ENCODE peak calls at places on chromosomes 16 and 17, in ten cellular contexts. Q is vagina, G is HCT116, I is transverse colon, K is stomach, J is endothelial cell of umbilical vein, C is spleen, T is upper lobe of left lung, F is GM23338, N is SK-N-SH. D is an unnamed sample.

GRCh38 chr16:51710186-51710585 is 559.1 kb upstream of the SALL1 start:
- DNase-seq in Q (no peak), G (no peak), I (no peak), K (no peak), J (no peak), C (no peak), T (no peak), F (no peak), N (no peak), D (no peak)

GRCh38 chr16:85629853-85630252 is 16.7 kb downstream of the GSE1 start:
- DNase-seq in Q (no peak), G (no peak), I (no peak), K (no peak), J (no peak), C (no peak), T (no peak), F (no peak), N (no peak), D (no peak)

GRCh38 chr16:82735696-82736095 is 108.9 kb downstream of the CDH13 start:
- DNase-seq in Q (no peak), G (no peak), I (no peak), K (no peak), J (no peak), C (no peak), T (no peak), F (no peak), N (no peak), D (no peak)

GRCh38 chr16:48383877-48384304 is 1.3 kb downstream of the SIAH1 start:
- DNase-seq in Q (no peak), G (no peak), I (peak; percentile 26), K (no peak), J (peak; percentile 63), C (no peak), T (no peak), F (peak; percentile 35), N (no peak), D (no peak)

GRCh38 chr16:17160285-17160854 is 310.4 kb downstream of the XYLT1 start:
- DNase-seq in Q (no peak), G (no peak), I (no peak), K (no peak), J (no peak), C (no peak), T (no peak), F (peak; percentile 42), N (no peak), D (no peak)

GRCh38 chr16:2739555-2740435 is 12.6 kb upstream of the SRRM2 start:
- DNase-seq in Q (no peak), G (no peak), I (no peak), K (no peak), J (no peak), C (peak; percentile 70), T (no peak), F (no peak), N (no peak), D (no peak)

GRCh38 chr16:12305847-12306246 is 329.3 kb downstream of the SNX29 start:
- DNase-seq in Q (no peak), G (no peak), I (no peak), K (no peak), J (no peak), C (no peak), T (no peak), F (no peak), N (no peak), D (no peak)

GRCh38 chr16:48833461-48833860 is 223.5 kb upstream of the N4BP1 start:
- DNase-seq in Q (no peak), G (no peak), I (no peak), K (no peak), J (no peak), C (no peak), T (no peak), F (no peak), N (no peak), D (no peak)

GRCh38 chr16:68079616-68080344 is 5.4 kb upstream of the NFATC3 start:
- DNase-seq in Q (no peak), G (no peak), I (peak; percentile 89), K (peak; percentile 54), J (peak; percentile 63), C (peak; percentile 95), T (peak; percentile 50), F (no peak), N (no peak), D (no peak)
- H3K27ac ChIP-seq in Q (peak overlapping the region; percentile 80), G (no peak overlapping the region), I (peak overlapping the region; percentile 88), K (peak overlapping the region; percentile 85), J (peak overlapping the region; percentile 20), C (peak overlapping the region; percentile 86), T (peak overlapping the region; percentile 93), F (no peak overlapping the region), N (no peak overlapping the region), D (peak overlapping the region; percentile 56)

GRCh38 chr17:74843352-74843627 is 16.4 kb downstream of the GRIN2C start:
- DNase-seq in Q (no peak), G (no peak), I (no peak), K (no peak), J (no peak), C (no peak), T (no peak), F (peak; percentile 16), N (no peak), D (no peak)

GRCh38 chr17:74842146-74842598 is 17.5 kb downstream of the GRIN2C start:
- DNase-seq in Q (no peak), G (no peak), I (no peak), K (no peak), J (no peak), C (no peak), T (no peak), F (peak; percentile 23), N (peak; percentile 66), D (no peak)

GRCh38 chr17:74840500-74840899 is 19.2 kb downstream of the GRIN2C start:
- DNase-seq in Q (no peak), G (no peak), I (no peak), K (no peak), J (no peak), C (no peak), T (no peak), F (peak; percentile 40), N (no peak), D (no peak)

GRCh38 chr17:74840989-74841666 is 18.6 kb downstream of the GRIN2C start:
- DNase-seq in Q (no peak), G (no peak), I (peak; percentile 30), K (no peak), J (no peak), C (no peak), T (no peak), F (peak; percentile 59), N (no peak), D (no peak)

DNA sequence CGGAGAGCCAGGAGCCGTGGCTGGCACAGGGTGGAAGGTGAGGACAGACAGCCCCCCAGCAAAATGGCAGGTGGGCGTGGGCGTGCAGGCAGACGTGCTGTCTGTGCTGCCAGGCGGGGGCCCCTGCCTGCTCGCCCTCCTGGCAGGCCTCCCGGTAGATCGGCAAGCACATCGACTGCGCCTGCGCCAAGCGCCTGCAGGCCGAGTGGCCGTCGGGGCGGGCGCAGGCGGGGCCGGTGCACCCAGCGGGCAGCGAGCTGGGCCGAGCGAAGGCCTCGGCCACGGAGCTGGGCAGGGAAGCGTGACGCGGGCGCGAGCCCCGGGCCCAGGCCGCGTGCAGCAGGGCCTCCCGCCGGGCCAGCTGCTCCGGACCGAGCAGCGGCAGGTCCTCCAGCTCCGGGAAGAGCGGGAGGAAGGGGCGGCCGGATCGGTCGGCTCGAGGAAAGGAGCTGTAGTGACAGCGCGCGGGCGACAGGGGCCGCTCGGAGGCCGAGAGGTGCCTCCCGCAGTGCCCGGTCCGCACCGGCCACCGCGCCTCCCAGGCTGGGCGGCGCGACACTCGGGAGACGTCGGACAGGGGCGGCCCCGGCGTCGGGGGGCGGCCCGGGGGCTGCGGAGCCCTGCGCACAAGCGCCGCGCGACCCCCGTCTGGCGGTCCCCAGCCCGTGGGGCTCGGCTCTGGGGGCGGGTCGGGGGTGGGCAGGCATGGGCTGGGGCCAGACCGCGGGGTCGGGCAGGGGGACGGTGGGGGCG is 16.9 kb downstream of the GRIN2C start:
- DNase-seq in Q (no peak), G (peak; percentile 56), I (peak; percentile 68), K (peak; percentile 75), J (peak; percentile 82), C (no peak), T (peak; percentile 94), F (peak; percentile 89), N (peak; percentile 99), D (no peak)
- TF ChIP-seq POLR2AphosphoS5 in Q (no peak), G (peak; percentile 77), I (no peak), K (no peak), J (no peak), C (no peak), T (no peak), F (peak; percentile 28), N (no peak), D (no peak)

GRCh38 chr16:23859713-23860269 is 24.0 kb downstream of the PRKCB start:
- DNase-seq in Q (no peak), G (no peak), I (no peak), K (no peak), J (no peak), C (no peak), T (no peak), F (no peak), N (no peak), D (no peak)

GRCh38 chr16:23861874-23862273 is 26.1 kb downstream of the PRKCB start:
- DNase-seq in Q (no peak), G (no peak), I (no peak), K (no peak), J (no peak), C (no peak), T (no peak), F (no peak), N (no peak), D (no peak)

GRCh38 chr16:23863511-23864422 is 28.0 kb downstream of the PRKCB start:
- DNase-seq in Q (no peak), G (no peak), I (peak; percentile 31), K (no peak), J (no peak), C (no peak), T (no peak), F (no peak), N (no peak), D (no peak)

GRCh38 chr16:23865853-23866252 is 30.1 kb downstream of the PRKCB start:
- DNase-seq in Q (no peak), G (no peak), I (no peak), K (no peak), J (no peak), C (no peak), T (no peak), F (peak; percentile 75), N (no peak), D (no peak)

DNA sequence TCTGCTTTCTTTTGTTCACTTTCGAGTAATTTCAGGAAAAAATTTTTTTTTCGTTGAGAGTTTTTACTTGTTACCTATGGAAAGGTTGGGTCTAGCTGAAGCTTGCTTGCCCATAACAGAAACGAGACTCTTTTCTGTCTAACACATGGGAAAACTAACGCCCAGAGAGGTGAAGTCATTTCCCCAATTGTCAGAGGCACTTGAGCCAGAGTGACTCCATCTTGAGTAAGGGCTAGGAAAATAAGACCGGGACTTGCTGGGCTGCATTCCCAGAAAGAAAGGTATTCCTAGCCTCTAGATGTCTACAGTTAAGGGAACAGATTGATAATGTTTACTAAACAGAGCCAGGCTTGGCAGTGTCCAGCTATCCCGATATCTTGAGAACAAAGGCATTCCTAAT is 26.8 kb downstream of the PRKCB start:
- DNase-seq in Q (no peak), G (no peak), I (no peak), K (no peak), J (no peak), C (no peak), T (no peak), F (no peak), N (no peak), D (no peak)
- H3K4me1 ChIP-seq in Q (peaks cover 5% of the 10 kb centered on the region), G (no peaks in the 10 kb centered on the region), I (peaks cover 7% of the 10 kb centered on the region), K (peaks cover 30% of the 10 kb centered on the region), J (no peaks in the 10 kb centered on the region), C (peaks cover 96% of the 10 kb centered on the region), T (peaks cover 20% of the 10 kb centered on the region), F (peaks cover 5% of the 10 kb centered on the region), N (peaks cover 20% of the 10 kb centered on the region), D (no peaks in the 10 kb centered on the region)

DNA sequence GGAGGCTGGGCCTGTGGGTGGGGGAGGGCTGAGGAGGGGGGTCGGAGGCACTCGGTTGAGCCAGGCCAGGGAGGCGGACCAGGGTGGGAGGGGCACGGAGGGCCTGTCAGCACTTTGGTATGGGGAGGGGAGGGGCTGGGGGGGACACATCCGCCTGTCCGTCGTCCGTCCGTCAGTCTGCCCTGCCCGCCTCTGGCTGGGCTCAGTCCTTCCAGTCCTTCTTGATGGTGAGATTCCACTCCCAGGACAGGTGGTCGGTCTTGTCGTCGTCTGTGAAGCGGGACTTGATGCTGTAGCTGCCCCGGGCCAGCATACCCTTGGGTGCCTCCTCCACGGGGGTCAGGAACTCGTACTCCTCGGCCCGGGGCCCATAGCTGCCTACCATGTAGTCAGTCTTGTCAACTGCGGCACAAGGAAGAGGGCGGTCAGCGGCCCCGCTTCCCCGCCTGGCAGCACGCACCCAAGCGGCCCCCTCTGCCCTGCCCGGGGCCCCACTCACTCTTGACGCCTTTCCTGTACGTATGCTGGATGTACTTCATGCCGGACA is 2.4 kb downstream of the ARHGDIA start:
- DNase-seq in Q (peak; percentile 88), G (peak; percentile 84), I (peak; percentile 43), K (no peak), J (no peak), C (peak; percentile 83), T (peak; percentile 76), F (peak; percentile 36), N (peak; percentile 74), D (no peak)
- H3K27ac ChIP-seq in Q (peak overlapping the region; percentile 82), G (peak overlapping the region; percentile 99), I (peak overlapping the region; percentile 99), K (peak overlapping the region; percentile 95), J (no peak overlapping the region), C (peak overlapping the region; percentile 96), T (peak overlapping the region; percentile 99), F (peak overlapping the region; percentile 81), N (peak overlapping the region; percentile 86), D (peak overlapping the region; percentile 97)

D was measured in breast epithelium.